ENCODE peak calls at places on chromosomes 7 and 10, in four cellular contexts. U is right lobe of liver, S is cardiac muscle cell, F is left lung. Z is an unnamed sample. For H3K4me1, the result is how much of the 10 kb centered on the place peaks cover.

GRCh38 chr7:151632750-151633515 is 113.2 kb upstream of the RHEB start:
- DNase-seq in U (peak), S (no peak), F (peak), Z (peak)

GRCh38 chr10:34295142-34295548 is 520.0 kb downstream of the PARD3 start:
- DNase-seq in U (no peak), S (no peak), F (no peak), Z (no peak)

GRCh38 chr10:95845411-95845810 is 62.4 kb upstream of the CC2D2B start:
- DNase-seq in U (no peak), S (no peak), F (no peak), Z (no peak)

GRCh38 chr10:27360581-27361172 is 120.1 kb upstream of the ACBD5 start:
- DNase-seq in U (peak), S (peak), F (peak), Z (peak)

GRCh38 chr10:13371879-13372470 is 23.9 kb upstream of the SEPHS1 start:
- DNase-seq in U (peak), S (peak), F (no peak), Z (peak)

GRCh38 chr7:149321978-149322541 is 60.1 kb downstream of the ZNF783 start:
- DNase-seq in U (no peak), S (no peak), F (no peak), Z (no peak)

GRCh38 chr7:115191506-115191905 is 269.6 kb downstream of the MDFIC start:
- DNase-seq in U (no peak), S (no peak), F (no peak), Z (no peak)

GRCh38 chr10:28769147-28769604 is 91.9 kb downstream of the BAMBI start:
- DNase-seq in U (no peak), S (no peak), F (no peak), Z (no peak)

GRCh38 chr7:148964510-148965267 is 63.6 kb downstream of the PDIA4 start:
- DNase-seq in U (no peak), S (no peak), F (no peak), Z (no peak)

GRCh38 chr7:4641091-4641666 is 40.9 kb upstream of the FOXK1 start:
- DNase-seq in U (no peak), S (no peak), F (no peak), Z (no peak)

GRCh38 chr7:7125993-7126392 is 56.4 kb upstream of the C1GALT1 start:
- DNase-seq in U (no peak), S (no peak), F (no peak), Z (no peak)

GRCh38 chr10:104036518-104037260 is 49.0 kb downstream of the COL17A1 start:
- DNase-seq in U (no peak), S (no peak), F (no peak), Z (no peak)

GRCh38 chr10:3126741-3127342 is 45.7 kb downstream of the PITRM1 start:
- DNase-seq in U (no peak), S (peak), F (peak), Z (peak)

GRCh38 chr7:135799881-135800280 is 51.3 kb upstream of the FAM180A start:
- DNase-seq in U (no peak), S (no peak), F (no peak), Z (no peak)

GRCh38 chr10:125014984-125015944 is 73.3 kb downstream of the ZRANB1 start:
- DNase-seq in U (no peak), S (no peak), F (peak), Z (no peak)

GRCh38 chr7:50733552-50733951 is 49.1 kb downstream of the GRB10 start:
- DNase-seq in U (no peak), S (no peak), F (no peak), Z (peak)

GRCh38 chr10:3754727-3755439 is 30.1 kb downstream of the KLF6 start:
- DNase-seq in U (no peak), S (no peak), F (no peak), Z (no peak)

GRCh38 chr7:150620617-150621371 is 11.4 kb downstream of the GIMAP6 start:
- DNase-seq in U (no peak), S (no peak), F (no peak), Z (no peak)

GRCh38 chr7:5424689-5425506 is 1.3 kb upstream of the TNRC18 start:
- DNase-seq in U (peak), S (peak), F (peak), Z (peak)

GRCh38 chr7:38438938-38439337 is 165.5 kb upstream of the TARP start:
- DNase-seq in U (no peak), S (no peak), F (no peak), Z (no peak)

GRCh38 chr7:104123786-104124185 is 84.0 kb downstream of the ORC5 start:
- DNase-seq in U (no peak), S (no peak), F (no peak), Z (no peak)

GRCh38 chr10:79932841-79933379 is 16.0 kb downstream of the SFTPD start:
- DNase-seq in U (no peak), S (no peak), F (no peak), Z (no peak)

GRCh38 chr10:34018129-34018528 is 683.7 kb upstream of the NRP1 start:
- DNase-seq in U (no peak), S (no peak), F (no peak), Z (no peak)

GRCh38 chr7:159056722-159057121 is 87.9 kb downstream of the VIPR2 start:
- DNase-seq in U (peak), S (no peak), F (no peak), Z (no peak)

GRCh38 chr10:59553127-59553649 is 156.5 kb downstream of the SLC16A9 start:
- DNase-seq in U (no peak), S (no peak), F (no peak), Z (no peak)

GRCh38 chr10:124460144-124460543 is 1.5 kb upstream of the LHPP start:
- DNase-seq in U (no peak), S (no peak), F (no peak), Z (no peak)

GRCh38 chr7:92976931-92977330 is 140.6 kb upstream of the CDK6 start:
- DNase-seq in U (no peak), S (no peak), F (no peak), Z (no peak)

GRCh38 chr7:27782849-27783248 is 42.9 kb downstream of the TAX1BP1 start:
- DNase-seq in U (no peak), S (no peak), F (no peak), Z (no peak)

GRCh38 chr10:77282163-77282562 is 355.4 kb downstream of the KCNMA1 start:
- DNase-seq in U (no peak), S (no peak), F (no peak), Z (no peak)

GRCh38 chr10:77281719-77282118 is 355.9 kb downstream of the KCNMA1 start:
- DNase-seq in U (no peak), S (no peak), F (no peak), Z (no peak)

GRCh38 chr10:77285529-77286182 is 352.0 kb downstream of the KCNMA1 start:
- DNase-seq in U (no peak), S (no peak), F (no peak), Z (no peak)

GRCh38 chr10:77284797-77285196 is 352.8 kb downstream of the KCNMA1 start:
- DNase-seq in U (no peak), S (no peak), F (no peak), Z (no peak)

GRCh38 chr10:77283326-77283725 is 354.3 kb downstream of the KCNMA1 start:
- DNase-seq in U (no peak), S (peak), F (no peak), Z (no peak)
- H3K27ac ChIP-seq in U (no peak), S (no peak), F (no peak), Z (no peak)

DNA sequence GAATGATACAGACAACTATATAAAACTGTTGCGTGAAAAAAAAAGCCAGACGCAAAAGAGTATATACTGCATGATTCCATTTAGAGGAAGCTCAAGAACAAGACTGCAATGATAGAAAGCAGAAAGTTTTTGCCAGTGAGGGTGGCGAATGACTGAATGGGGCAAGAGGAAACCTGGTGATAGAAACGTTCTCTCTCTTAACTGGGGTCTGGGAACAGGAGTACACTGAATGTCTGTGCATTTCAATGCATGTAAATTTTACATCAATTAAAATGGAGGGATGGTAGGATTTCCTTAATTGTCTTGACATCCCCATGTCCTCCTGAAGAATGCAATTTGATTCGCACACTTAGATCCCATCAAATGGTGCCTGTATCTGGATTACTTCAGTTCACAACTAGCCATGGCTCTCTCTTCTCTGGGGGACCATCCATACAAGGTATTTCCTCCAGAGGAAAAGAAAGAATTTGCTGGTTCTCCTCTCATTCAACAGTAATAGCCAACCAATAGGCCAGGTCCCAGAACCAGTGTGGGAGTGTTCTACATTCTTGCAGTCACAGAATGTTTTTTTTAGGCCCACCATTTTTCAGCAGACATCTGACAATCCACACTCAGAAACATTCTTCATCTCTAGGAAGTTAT is 221.0 kb upstream of the KLF14 start:
- DNase-seq in U (no peak), S (no peak), F (no peak), Z (no peak)
- H3K4me1 ChIP-seq in U (under half), S (under half), F (half or more), Z (under half)

DNA sequence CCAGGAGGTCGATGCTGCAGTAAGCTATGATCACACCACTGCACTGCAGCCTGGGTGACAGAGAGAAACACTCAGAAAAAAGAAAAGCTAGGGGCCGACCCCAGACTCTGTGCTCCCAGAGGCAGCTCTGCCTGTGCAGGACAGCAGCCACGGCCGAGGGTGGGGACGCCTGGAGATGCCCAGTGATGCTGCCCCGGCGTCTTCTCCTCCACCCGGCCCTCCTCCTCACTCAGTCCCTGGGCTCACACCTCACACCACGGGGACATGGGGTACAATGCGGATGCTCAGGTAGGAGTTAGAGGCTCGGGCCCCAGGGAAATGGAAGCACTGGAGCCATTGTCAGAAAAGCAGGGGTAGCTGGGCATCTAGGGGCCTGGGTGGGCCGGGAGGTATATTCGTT is 46.3 kb upstream of the ELFN1 start:
- DNase-seq in U (no peak), S (no peak), F (peak), Z (no peak)
- H3K27ac ChIP-seq in U (no peak), S (no peak), F (no peak), Z (no peak)

GRCh38 chr10:71565284-71566000 is 154.1 kb downstream of the C10orf105 start:
- DNase-seq in U (no peak), S (no peak), F (no peak), Z (no peak)
- H3K4me1 ChIP-seq in U (under half), S (under half), F (under half), Z (under half)

DNA sequence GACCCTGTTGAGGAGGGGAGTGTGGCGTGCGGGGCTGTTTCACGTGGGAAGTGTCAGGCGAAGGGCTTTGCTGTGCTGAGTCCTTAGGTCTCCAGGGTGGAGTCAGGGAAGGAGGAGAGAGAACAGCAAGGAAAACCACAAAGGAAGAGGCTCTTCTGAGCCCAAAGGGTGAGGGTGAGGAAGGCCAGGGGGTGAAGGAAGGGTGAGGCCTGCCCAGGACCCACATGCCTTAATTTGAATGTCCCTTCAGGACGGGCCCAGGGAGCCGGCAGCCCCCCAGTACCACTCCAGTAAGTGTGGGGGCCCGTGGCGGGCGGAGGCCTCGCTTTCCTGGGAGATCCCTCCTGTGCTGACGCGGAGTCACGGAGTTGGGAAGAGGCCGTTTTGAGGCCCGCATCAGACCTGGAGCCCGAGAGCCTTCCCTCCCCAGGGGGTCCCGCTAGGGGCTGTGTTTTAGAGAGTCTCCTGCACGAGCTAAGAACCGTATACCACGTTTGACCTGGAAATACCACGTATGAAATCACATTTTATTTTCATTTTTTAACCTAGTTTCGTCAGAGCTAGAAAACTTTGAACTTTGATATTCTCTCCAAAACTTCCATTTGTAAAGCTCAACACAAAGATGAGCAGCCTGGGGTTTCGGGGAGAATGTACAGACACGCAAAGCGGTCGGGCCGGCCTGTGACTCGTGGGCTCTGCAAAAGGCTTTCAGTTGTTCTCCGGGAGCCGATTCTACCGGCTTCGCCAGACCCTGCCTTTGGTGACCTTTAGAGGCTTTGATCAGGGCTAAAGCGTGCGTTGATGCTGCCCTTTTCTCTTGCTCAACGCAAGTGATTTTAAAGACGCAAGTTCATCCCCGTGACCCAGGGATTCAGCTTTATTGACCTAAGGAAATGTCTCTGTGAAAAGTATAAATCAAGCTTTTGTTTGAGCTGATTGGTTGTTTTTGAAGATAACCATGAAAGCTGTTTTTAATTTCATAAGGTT is 23.6 kb upstream of the TTYH3 start:
- DNase-seq in U (no peak), S (no peak), F (no peak), Z (no peak)
- H3K27ac ChIP-seq in U (peak), S (no peak), F (peak), Z (peak)

Z was measured in pancreas.